ENCODE peak calls at places on chromosomes 7 and 10, in seven cellular contexts. C is activated T-helper 1 cell treated with anti-CD3 and anti-CD28 coated beads, Interleukin-12 subunit alpha, Interleukin-12 subunit beta, Interleukin-2, Interleukin-4 antibody, amounts not matched to agents 30 ng/mL and 10 ng/mL and 1 ng/mL, durations not matched to agents 14 hours and 24 hours and 36 hours; E is T follicular helper cell; Z is GM20000; W is GM10248; V is NCI-H524; H is activated CD4-positive, CD25-positive, alpha-beta regulatory T cell. K is an unnamed sample.

GRCh38 chr10:24448351-24449009 is 239.5 kb downstream of the KIAA1217 start:
- DNase-seq in C (no peak), W (no peak), H (no peak), E (no peak), Z (no peak), V (no peak), K (no peak)

GRCh38 chr7:100568936-100569844 is 4.5 kb downstream of the SAP25 start:
- DNase-seq in E (peak; percentile 33), H (no peak), W (peak; percentile 60), Z (peak; percentile 75), V (peak; percentile 16), C (no peak), K (peak; percentile 68)

GRCh38 chr10:74293686-74294365 is 142.8 kb downstream of the ADK start:
- DNase-seq in C (no peak), H (no peak), E (no peak), W (no peak), V (no peak), Z (no peak), K (no peak)

GRCh38 chr7:105014725-105015630 is 973 bp downstream of the KMT2E start:
- DNase-seq in C (peak; percentile 60), Z (peak; percentile 57), W (peak; percentile 30), H (peak; percentile 15), E (peak; percentile 18), V (peak; percentile 59), K (peak; percentile 58)

GRCh38 chr7:21365866-21366624 is 61.8 kb upstream of the SP4 start:
- DNase-seq in W (no peak), H (no peak), Z (no peak), E (no peak), C (no peak), V (no peak), K (no peak)

GRCh38 chr7:137975223-137975622 is 26.7 kb downstream of the CREB3L2 start:
- DNase-seq in H (no peak), C (no peak), Z (peak; percentile 52), W (peak; percentile 42), V (no peak), E (no peak), K (peak; percentile 39)

GRCh38 chr10:3045471-3046209 is 21.7 kb upstream of the PFKP start:
- DNase-seq in C (no peak), H (no peak), E (no peak), Z (no peak), W (no peak), V (no peak), K (no peak)

GRCh38 chr7:8436965-8437364 is 3.6 kb downstream of the NXPH1 start:
- DNase-seq in E (no peak), V (peak; percentile 23), C (no peak), H (no peak), W (peak; percentile 69), Z (peak; percentile 81), K (peak; percentile 74)

GRCh38 chr10:29104661-29105369 is 184.1 kb upstream of the LYZL1 start:
- DNase-seq in H (no peak), Z (no peak), E (no peak), C (no peak), W (no peak), V (no peak), K (no peak)

GRCh38 chr10:73439055-73439454 is 5.7 kb upstream of the MSS51 start:
- DNase-seq in E (no peak), H (no peak), Z (no peak), V (no peak), W (no peak), C (no peak), K (no peak)

GRCh38 chr10:71284544-71285179 is 34.4 kb upstream of the SLC29A3 start:
- DNase-seq in Z (no peak), W (no peak), V (no peak), H (no peak), E (no peak), C (no peak), K (no peak)

GRCh38 chr7:76397409-76398183 is 11.9 kb downstream of the SSC4D start:
- DNase-seq in H (peak; percentile 64), W (peak; percentile 89), Z (peak; percentile 93), E (peak; percentile 75), C (peak; percentile 71), V (no peak), K (peak; percentile 85)

GRCh38 chr7:99679032-99679399 is 780 bp downstream of the CYP3A5 start:
- DNase-seq in E (no peak), W (no peak), V (no peak), C (no peak), H (no peak), Z (no peak), K (no peak)

GRCh38 chr7:36115448-36116321 is 37.4 kb upstream of the EEPD1 start:
- DNase-seq in C (peak; percentile 60), E (no peak), Z (peak; percentile 74), V (no peak), H (peak; percentile 15), W (peak; percentile 75), K (peak; percentile 60)

GRCh38 chr10:97056003-97056630 is 129.6 kb downstream of the SLIT1 start:
- DNase-seq in Z (no peak), E (no peak), V (no peak), C (no peak), H (no peak), W (no peak), K (no peak)

GRCh38 chr10:130790339-130790738 is 521.2 kb downstream of the TCERG1L start:
- DNase-seq in H (no peak), V (no peak), W (no peak), Z (no peak), E (no peak), C (no peak), K (no peak)

GRCh38 chr7:55574062-55574717 is 1.9 kb upstream of the VOPP1 start:
- DNase-seq in C (peak; percentile 30), Z (no peak), V (no peak), E (peak; percentile 39), H (no peak), W (no peak), K (no peak)

GRCh38 chr10:112250555-112250954 is 32.6 kb upstream of the TECTB start:
- DNase-seq in Z (no peak), V (no peak), H (no peak), C (no peak), E (no peak), W (no peak), K (no peak)

GRCh38 chr10:132419631-132420468 is 22.9 kb downstream of the PWWP2B start:
- DNase-seq in V (no peak), C (no peak), W (no peak), E (no peak), H (no peak), Z (peak; percentile 35), K (no peak)

GRCh38 chr10:132860527-132860926 is 74.6 kb upstream of the NKX6-2 start:
- DNase-seq in W (no peak), C (no peak), E (no peak), Z (no peak), H (no peak), V (no peak), K (no peak)

GRCh38 chr7:8014399-8014798 is 45.8 kb downstream of the GLCCI1 start:
- DNase-seq in W (no peak), Z (no peak), H (no peak), E (no peak), V (no peak), C (no peak), K (no peak)

GRCh38 chr10:33653584-33654367 is 319.3 kb upstream of the NRP1 start:
- DNase-seq in E (no peak), H (no peak), W (no peak), Z (no peak), C (no peak), V (no peak), K (no peak)

GRCh38 chr10:99660662-99661369 is 1.5 kb downstream of the ENTPD7 start:
- DNase-seq in Z (no peak), E (no peak), V (no peak), W (no peak), H (no peak), C (no peak), K (no peak)

GRCh38 chr10:104104926-104105325 is 17.0 kb upstream of the SFR1 start:
- DNase-seq in Z (no peak), W (no peak), C (no peak), E (no peak), H (no peak), V (no peak), K (no peak)

GRCh38 chr7:97513326-97513725 is 218.6 kb upstream of the TAC1 start:
- DNase-seq in E (no peak), V (no peak), W (peak; percentile 15), Z (peak; percentile 9), H (no peak), C (no peak), K (no peak)

GRCh38 chr7:2632717-2633537 is 1.1 kb downstream of the TTYH3 start:
- DNase-seq in H (no peak), Z (peak; percentile 77), E (peak; percentile 18), C (peak; percentile 24), V (no peak), W (peak; percentile 59), K (no peak)

GRCh38 chr7:48042216-48042615 is 6.9 kb downstream of the C7orf57 start:
- DNase-seq in W (no peak), C (no peak), H (no peak), Z (no peak), V (no peak), E (no peak), K (no peak)

GRCh38 chr10:786666-787512 is 97.4 kb upstream of the DIP2C start:
- DNase-seq in E (no peak), W (no peak), Z (no peak), H (no peak), C (no peak), V (no peak), K (no peak)

GRCh38 chr10:63214586-63214985 is 81.5 kb downstream of the NRBF2 start:
- DNase-seq in Z (no peak), H (no peak), C (no peak), E (no peak), V (no peak), W (no peak), K (no peak)

K was measured in GM06990.